ENCODE peak calls at places on chromosomes 16 and 17, in five cellular contexts. G is right lobe of liver; M is activated CD4-positive, alpha-beta T cell treated with anti-CD3 and anti-CD28 coated beads, Interleukin-2, amount 10 ng/mL, durations not matched to agents 7 days and 5 days; D is activated CD8-positive, alpha-beta memory T cell treated with anti-CD3 and anti-CD28 coated beads, Interleukin-2, amount 50 U/mL, for 48 hours; C is NCI-H1930. S is an unnamed sample.

GRCh38 chr17:69492410-69493071 is 78.0 kb downstream of the MAP2K6 start:
- DNase-seq in G (no peak), M (no peak), D (no peak), C (no peak), S (no peak)

GRCh38 chr17:1769826-1770477 is 8.1 kb downstream of the SERPINF1 start:
- DNase-seq in G (no peak), M (no peak), D (peak; percentile 70), C (no peak), S (no peak)

GRCh38 chr17:19979917-19980770 is 2.5 kb upstream of the AKAP10 start:
- DNase-seq in G (peak; percentile 50), M (no peak), D (peak; percentile 49), C (no peak), S (no peak)

GRCh38 chr16:50814541-50814940 is 72.7 kb downstream of the CYLD start:
- DNase-seq in G (no peak), M (no peak), D (no peak), C (no peak), S (no peak)

GRCh38 chr17:37643829-37644228 is 583 bp upstream of the DDX52 start:
- DNase-seq in G (no peak), M (no peak), D (no peak), C (no peak), S (no peak)

GRCh38 chr17:61409301-61410099 is 9.9 kb downstream of the TBX2 start:
- DNase-seq in G (peak; percentile 64), M (no peak), D (peak; percentile 61), C (peak; percentile 84), S (no peak)

GRCh38 chr16:1287982-1288670 is 21.3 kb upstream of the UBE2I start:
- DNase-seq in G (no peak), M (no peak), D (no peak), C (no peak), S (no peak)

GRCh38 chr17:48892940-48893645 is 506 bp downstream of the ATP5MC1 start:
- DNase-seq in G (no peak), M (no peak), D (no peak), C (no peak), S (no peak)

GRCh38 chr16:54473201-54473993 is 186.8 kb upstream of the IRX3 start:
- DNase-seq in G (no peak), M (no peak), D (no peak), C (no peak), S (no peak)

GRCh38 chr16:69131749-69132423 is 502 bp downstream of the CHTF8 start:
- DNase-seq in G (peak; percentile 77), M (peak; percentile 75), D (peak; percentile 86), C (peak; percentile 45), S (peak; percentile 59)